ENCODE peak calls at places on chromosomes 2 and 18, in five cellular contexts. Y, U, H, V and L are unnamed samples.

GRCh38 chr18:12003894-12004293 is 22.6 kb downstream of the IMPA2 start:
- DNase-seq in U (no peak), H (no peak), V (no peak), Y (no peak), L (no peak)

GRCh38 chr2:207458582-207458981 is 71.2 kb upstream of the CREB1 start:
- DNase-seq in Y (no peak), H (no peak), V (no peak), U (no peak), L (no peak)

GRCh38 chr2:197309369-197310231 is 980 bp downstream of the ANKRD44 start:
- DNase-seq in Y (no peak), V (peak; percentile 59), H (no peak), U (peak; percentile 11), L (no peak)

GRCh38 chr2:105391058-105391627 is 7.7 kb downstream of the FHL2 start:
- DNase-seq in U (peak; percentile 14), H (no peak), V (no peak), Y (peak; percentile 84), L (no peak)

GRCh38 chr2:213021971-213022899 is 129.2 kb downstream of the IKZF2 start:
- DNase-seq in U (no peak), V (peak; percentile 91), H (peak; percentile 43), Y (peak; percentile 75), L (no peak)

GRCh38 chr2:239927424-239927981 is 97.6 kb downstream of the NDUFA10 start:
- DNase-seq in Y (peak; percentile 93), U (peak; percentile 2), H (peak; percentile 13), V (no peak), L (peak; percentile 42)

GRCh38 chr2:158487419-158487818 is 30.7 kb downstream of the PKP4 start:
- DNase-seq in U (no peak), Y (peak; percentile 85), H (peak; percentile 63), V (no peak), L (peak; percentile 29)

GRCh38 chr2:239950144-239950920 is 74.8 kb downstream of the NDUFA10 start:
- DNase-seq in Y (no peak), H (no peak), V (no peak), U (no peak), L (no peak)

GRCh38 chr18:23814977-23815614 is 125.8 kb downstream of the LAMA3 start:
- DNase-seq in U (peak; percentile 63), Y (no peak), H (no peak), V (no peak), L (no peak)

GRCh38 chr2:150480241-150480640 is 7.2 kb downstream of the RND3 start:
- DNase-seq in H (no peak), Y (peak; percentile 81), U (no peak), V (no peak), L (no peak)

GRCh38 chr2:69278366-69278765 is 108.7 kb downstream of the GFPT1 start:
- DNase-seq in U (no peak), H (no peak), Y (peak; percentile 57), V (no peak), L (no peak)

GRCh38 chr2:102004588-102004987 is 12.8 kb downstream of the IL1R2 start:
- DNase-seq in U (no peak), Y (no peak), V (peak; percentile 38), H (no peak), L (no peak)

GRCh38 chr2:73850009-73850408 is 21.2 kb downstream of the STAMBP start:
- DNase-seq in H (no peak), U (no peak), Y (no peak), V (no peak), L (no peak)

GRCh38 chr2:28904295-28904694 is 9.8 kb downstream of the WDR43 start:
- DNase-seq in U (no peak), H (no peak), V (no peak), Y (peak; percentile 59), L (no peak)

GRCh38 chr2:45729753-45730512 is 78.5 kb downstream of the PRKCE start:
- DNase-seq in V (peak; percentile 80), H (no peak), U (no peak), Y (no peak), L (no peak)

GRCh38 chr2:71746946-71747501 is 293.7 kb downstream of the DYSF start:
- DNase-seq in H (no peak), U (no peak), V (no peak), Y (no peak), L (no peak)

DNA sequence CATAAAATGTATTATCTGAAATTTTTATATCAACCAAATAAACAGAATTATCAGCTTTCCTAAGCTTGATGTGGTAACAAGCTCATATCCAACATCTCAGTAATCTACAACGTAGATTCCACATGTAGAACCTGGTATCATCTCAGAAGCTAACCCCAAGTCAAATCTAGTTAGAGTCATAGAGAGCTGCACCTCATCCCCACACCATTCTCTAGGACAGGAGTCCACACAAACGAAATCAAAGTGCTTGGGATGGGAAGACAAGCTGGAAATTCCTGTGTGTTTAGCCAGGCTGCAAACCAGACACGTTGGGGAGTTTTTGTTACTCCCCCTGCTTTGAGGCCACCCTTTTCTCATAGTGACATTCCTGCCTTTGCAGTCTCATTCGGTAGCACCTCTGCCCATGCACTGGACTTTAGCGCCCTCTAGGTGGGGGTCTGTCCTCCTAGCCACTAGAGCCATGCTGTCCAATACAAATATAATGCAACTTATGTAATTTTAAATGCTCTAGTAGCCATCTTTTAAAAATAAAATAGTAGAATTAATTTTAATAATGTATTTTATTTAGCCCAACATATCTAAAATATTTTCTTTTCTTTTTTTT is 28.1 kb upstream of the SATB2 start:
- DNase-seq in Y (peak; percentile 49), V (peak; percentile 55), U (no peak), H (peak; percentile 31), L (no peak)
- TF ChIP-seq CTCF in Y (peak; percentile 80), V (peak; percentile 57), U (no peak), H (peak; percentile 84), L (peak; percentile 77)

GRCh38 chr18:35142270-35142605 is 98.6 kb upstream of the ZNF397 start:
- DNase-seq in H (no peak), U (no peak), Y (no peak), V (no peak), L (no peak)

GRCh38 chr18:35144628-35145027 is 96.2 kb upstream of the ZNF397 start:
- DNase-seq in H (no peak), U (no peak), V (no peak), Y (no peak), L (no peak)

GRCh38 chr18:35141567-35142269 is 99.1 kb upstream of the ZNF397 start:
- DNase-seq in Y (no peak), U (no peak), H (no peak), V (peak; percentile 18), L (no peak)

GRCh38 chr18:35141077-35141476 is 99.8 kb upstream of the ZNF397 start:
- DNase-seq in V (no peak), Y (no peak), H (no peak), U (no peak), L (no peak)

GRCh38 chr18:35143615-35144596 is 96.9 kb upstream of the ZNF397 start:
- DNase-seq in U (peak; percentile 42), V (peak; percentile 36), Y (peak; percentile 55), H (peak; percentile 46), L (no peak)
- H3K4me3 ChIP-seq in U (no peak overlapping the region), V (no peak overlapping the region), Y (no peak overlapping the region), H (no peak overlapping the region), L (no peak overlapping the region)

GRCh38 chr2:42931147-42931817 is 138.9 kb upstream of the HAAO start:
- DNase-seq in U (no peak), H (no peak), Y (no peak), V (no peak), L (no peak)
- TF ChIP-seq CTCF in U (no peak), H (peak; percentile 55), Y (peak; percentile 35), V (peak; percentile 28), L (peak; percentile 35)

GRCh38 chr18:74818776-74819175 is 221.1 kb downstream of the ZNF407 start:
- DNase-seq in V (no peak), U (no peak), H (no peak), Y (peak; percentile 12), L (no peak)

GRCh38 chr18:74817576-74817975 is 219.9 kb downstream of the ZNF407 start:
- DNase-seq in V (no peak), U (no peak), Y (no peak), H (peak; percentile 20), L (peak; percentile 17)

GRCh38 chr18:74825460-74825859 is 227.8 kb downstream of the ZNF407 start:
- DNase-seq in Y (no peak), V (no peak), H (no peak), U (no peak), L (no peak)

GRCh38 chr18:74819433-74820059 is 221.9 kb downstream of the ZNF407 start:
- DNase-seq in U (no peak), V (peak; percentile 31), H (no peak), Y (no peak), L (no peak)

DNA sequence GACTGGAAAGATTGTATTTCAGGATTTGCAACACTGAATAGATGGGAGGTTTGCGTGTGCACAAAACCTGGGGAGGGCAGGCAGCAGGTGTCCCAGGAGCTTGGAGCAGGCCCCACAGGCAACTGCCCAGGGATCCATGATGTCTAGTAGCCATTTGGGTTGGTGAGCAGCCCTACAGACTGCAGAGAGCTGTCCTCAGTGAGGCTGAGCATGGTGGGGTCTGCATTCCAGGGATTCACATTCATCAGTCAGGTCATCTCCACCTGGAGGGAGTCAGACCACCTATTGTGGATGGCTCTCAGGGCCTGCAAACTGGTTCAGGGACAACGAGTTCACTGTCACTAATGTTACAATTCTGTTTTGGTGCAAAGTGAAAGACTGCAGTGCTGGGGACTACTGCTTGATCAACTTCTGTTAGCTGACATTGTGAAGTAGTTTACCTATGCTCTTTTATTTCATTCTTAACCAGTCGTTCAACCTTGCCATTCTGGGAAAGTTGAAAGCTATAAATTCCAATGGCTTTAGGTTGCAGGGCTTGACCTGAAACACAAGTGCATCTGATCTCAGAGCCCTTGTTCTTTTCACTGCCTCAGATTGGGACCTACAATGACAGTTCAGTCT is 222.6 kb downstream of the ZNF407 start:
- DNase-seq in V (no peak), U (no peak), H (no peak), Y (no peak), L (no peak)
- H3K4me3 ChIP-seq in V (no peak overlapping the region), U (no peak overlapping the region), H (no peak overlapping the region), Y (no peak overlapping the region), L (no peak overlapping the region)

GRCh38 chr2:179966778-179967394 is 40.2 kb downstream of the CWC22 start:
- DNase-seq in H (no peak), V (no peak), Y (no peak), U (no peak), L (no peak)

GRCh38 chr2:179965291-179965690 is 41.8 kb downstream of the CWC22 start:
- DNase-seq in U (no peak), V (no peak), H (no peak), Y (no peak), L (no peak)

GRCh38 chr2:179963626-179964025 is 43.5 kb downstream of the CWC22 start:
- DNase-seq in H (no peak), V (no peak), U (no peak), Y (peak; percentile 80), L (peak; percentile 36)
- TF ChIP-seq CTCF in H (no peak), V (no peak), U (no peak), Y (no peak), L (no peak)

DNA sequence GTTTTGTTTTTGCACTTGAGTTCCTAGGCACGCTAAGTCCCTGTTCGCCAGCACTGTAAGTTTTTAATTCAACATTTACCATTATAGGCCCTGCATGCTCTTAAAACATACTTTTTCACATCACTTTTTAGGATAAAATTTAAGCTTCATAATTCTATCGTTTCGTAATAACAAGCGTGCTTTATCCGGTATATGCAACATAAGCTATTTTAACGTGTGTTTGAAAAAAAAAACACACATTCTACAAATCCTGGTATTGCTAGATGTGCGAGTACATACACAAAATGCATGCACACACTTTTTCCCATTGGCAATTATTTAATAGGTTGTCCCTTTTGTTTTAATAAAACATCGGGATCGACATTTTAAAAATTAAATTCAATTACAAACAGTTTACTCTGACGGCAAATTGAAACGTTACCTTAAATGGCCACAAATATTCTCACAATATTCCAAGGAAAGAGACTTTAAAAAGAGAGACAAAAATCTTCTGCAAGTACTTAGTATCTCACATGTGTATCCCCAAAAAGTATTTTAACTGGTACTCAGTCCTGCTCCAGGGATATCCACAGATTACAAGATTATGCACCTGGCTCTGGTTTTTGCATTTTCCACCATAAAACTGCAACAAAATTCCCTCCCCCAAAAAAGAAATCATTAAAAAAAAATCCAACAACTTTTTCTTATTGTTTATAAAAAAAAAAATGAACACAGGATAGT is 1.0 kb upstream of the TCF4 start:
- DNase-seq in Y (peak; percentile 19), H (no peak), U (no peak), V (no peak), L (no peak)
- H3K4me3 ChIP-seq in Y (peak overlapping the region; percentile 78), H (peak overlapping the region; percentile 63), U (peak overlapping the region; percentile 42), V (peak overlapping the region; percentile 69), L (peak overlapping the region; percentile 51)